ENCODE peak calls at places on chromosomes 4 and X, in five cellular contexts. S is IMR-90, C is esophagus squamous epithelium, Y is lower leg skin, J is A549. F is an unnamed sample.
A peak's percentile ranks its signal among the peaks of the same experiment; 100 is the strongest.

GRCh38 chr4:70709551-70710080 is 12.1 kb upstream of the RUFY3 start:
- DNase-seq in Y (no peak), S (no peak), C (no peak), J (no peak), F (no peak)

GRCh38 chr4:75555294-75556164 is at the start of gene ODAPH:
- DNase-seq in Y (no peak), S (peak; percentile 58), C (no peak), J (peak; percentile 21), F (no peak)

GRCh38 chrX:40938418-40938817 is 146.8 kb upstream of the USP9X start:
- DNase-seq in C (no peak), J (no peak), S (peak; percentile 46), Y (no peak), F (no peak)

GRCh38 chrX:153554519-153555167 is 37.2 kb downstream of the ATP2B3 start:
- DNase-seq in S (peak; percentile 31), Y (peak; percentile 93), C (no peak), J (peak; percentile 62), F (peak; percentile 48)

GRCh38 chr4:43132010-43132582 is 239.6 kb downstream of the GRXCR1 start:
- DNase-seq in C (no peak), Y (no peak), S (peak; percentile 66), J (peak; percentile 2), F (peak; percentile 73)

GRCh38 chrX:42944381-42944998 is 166.5 kb upstream of the PPP1R2C start:
- DNase-seq in J (no peak), S (no peak), Y (no peak), C (no peak), F (no peak)

GRCh38 chr4:99827857-99828256 is 11.2 kb downstream of the DAPP1 start:
- DNase-seq in Y (no peak), J (no peak), S (no peak), C (no peak), F (no peak)

GRCh38 chr4:169975837-169976796 is 50.1 kb downstream of the MFAP3L start:
- DNase-seq in Y (no peak), J (no peak), S (no peak), C (no peak), F (no peak)

GRCh38 chr4:16783119-16783518 is 115.3 kb downstream of the LDB2 start:
- DNase-seq in C (no peak), S (peak; percentile 32), J (no peak), Y (no peak), F (no peak)

GRCh38 chrX:123256378-123256777 is 72.3 kb downstream of the GRIA3 start:
- DNase-seq in Y (no peak), S (no peak), C (no peak), J (no peak), F (no peak)

GRCh38 chr4:102321260-102321991 is 23.9 kb downstream of the SLC39A8 start:
- DNase-seq in J (no peak), S (no peak), Y (no peak), C (no peak), F (no peak)

GRCh38 chr4:138488527-138488926 is 246.4 kb upstream of the SLC7A11 start:
- DNase-seq in S (no peak), C (no peak), J (no peak), Y (no peak), F (no peak)

GRCh38 chr4:103011378-103012025 is 8.0 kb downstream of the SLC9B1 start:
- DNase-seq in Y (peak; percentile 82), J (no peak), C (no peak), S (peak; percentile 48), F (no peak)

GRCh38 chr4:168129046-168129772 is 36.9 kb downstream of the ANXA10 start:
- DNase-seq in S (no peak), J (no peak), C (no peak), Y (no peak), F (no peak)

GRCh38 chr4:100208459-100208858 is 18.2 kb upstream of the DDIT4L start:
- DNase-seq in S (no peak), Y (no peak), J (no peak), C (no peak), F (no peak)

GRCh38 chr4:98508825-98509539 is 149.4 kb downstream of the TSPAN5 start:
- DNase-seq in Y (no peak), C (no peak), J (no peak), S (no peak), F (no peak)

GRCh38 chrX:154123241-154124219 is 20.5 kb upstream of the OPN1LW start:
- DNase-seq in C (no peak), Y (peak; percentile 83), J (no peak), S (no peak), F (no peak)

GRCh38 chr4:157810137-157810774 is 362.6 kb downstream of the GASK1B start:
- DNase-seq in S (no peak), Y (no peak), J (no peak), C (no peak), F (no peak)

GRCh38 chr4:56668267-56668666 is 12.8 kb downstream of the HOPX start:
- DNase-seq in S (no peak), C (no peak), J (no peak), Y (no peak), F (no peak)

GRCh38 chr4:2434420-2434819 is 15.7 kb downstream of the CFAP99 start:
- DNase-seq in J (no peak), Y (no peak), C (no peak), S (no peak), F (no peak)

GRCh38 chrX:120262781-120263719 is 12.4 kb downstream of the ZBTB33 start:
- DNase-seq in C (no peak), S (no peak), J (no peak), Y (no peak), F (no peak)

GRCh38 chrX:150683536-150684146 is 9.6 kb upstream of the MTMR1 start:
- DNase-seq in S (peak; percentile 33), C (no peak), Y (no peak), J (peak; percentile 35), F (no peak)

GRCh38 chrX:40542208-40542607 is 38.6 kb upstream of the ATP6AP2 start:
- DNase-seq in S (no peak), Y (no peak), J (no peak), C (no peak), F (no peak)

GRCh38 chrX:148871422-148872152 is 371.2 kb downstream of the AFF2 start:
- DNase-seq in Y (no peak), S (peak; percentile 70), C (no peak), J (no peak), F (no peak)

GRCh38 chrX:132025085-132025484 is 2.0 kb downstream of the STK26 start:
- DNase-seq in C (no peak), S (no peak), Y (no peak), J (no peak), F (no peak)

GRCh38 chr4:135838889-135839288 is 1637.3 kb upstream of the PABPC4L start:
- DNase-seq in J (peak; percentile 1), S (peak; percentile 2), C (no peak), Y (no peak), F (no peak)

GRCh38 chr4:182143822-182144620 is 99.2 kb upstream of the TENM3 start:
- DNase-seq in J (peak; percentile 18), S (peak; percentile 83), C (no peak), Y (no peak), F (peak; percentile 34)
- TF ChIP-seq POLR2A in J (no peak), S (peak; percentile 74), C (no peak), Y (no peak), F (no peak)

GRCh38 chr4:51844157-51845054 is 1.5 kb downstream of the DCUN1D4 start:
- DNase-seq in Y (peak; percentile 98), C (peak; percentile 76), J (peak; percentile 68), S (peak; percentile 90), F (peak; percentile 92)

GRCh38 chr4:51842167-51842553 is 793 bp upstream of the DCUN1D4 start:
- DNase-seq in Y (peak; percentile 86), C (no peak), S (peak; percentile 25), J (no peak), F (peak; percentile 47)

GRCh38 chr4:51843309-51844156 is 580 bp downstream of the DCUN1D4 start:
- DNase-seq in S (peak; percentile 56), Y (peak; percentile 96), C (peak; percentile 51), J (peak; percentile 30), F (peak; percentile 83)

GRCh38 chr4:51840791-51841190 is 2.2 kb upstream of the DCUN1D4 start:
- DNase-seq in Y (no peak), J (no peak), C (no peak), S (peak; percentile 37), F (no peak)

DNA sequence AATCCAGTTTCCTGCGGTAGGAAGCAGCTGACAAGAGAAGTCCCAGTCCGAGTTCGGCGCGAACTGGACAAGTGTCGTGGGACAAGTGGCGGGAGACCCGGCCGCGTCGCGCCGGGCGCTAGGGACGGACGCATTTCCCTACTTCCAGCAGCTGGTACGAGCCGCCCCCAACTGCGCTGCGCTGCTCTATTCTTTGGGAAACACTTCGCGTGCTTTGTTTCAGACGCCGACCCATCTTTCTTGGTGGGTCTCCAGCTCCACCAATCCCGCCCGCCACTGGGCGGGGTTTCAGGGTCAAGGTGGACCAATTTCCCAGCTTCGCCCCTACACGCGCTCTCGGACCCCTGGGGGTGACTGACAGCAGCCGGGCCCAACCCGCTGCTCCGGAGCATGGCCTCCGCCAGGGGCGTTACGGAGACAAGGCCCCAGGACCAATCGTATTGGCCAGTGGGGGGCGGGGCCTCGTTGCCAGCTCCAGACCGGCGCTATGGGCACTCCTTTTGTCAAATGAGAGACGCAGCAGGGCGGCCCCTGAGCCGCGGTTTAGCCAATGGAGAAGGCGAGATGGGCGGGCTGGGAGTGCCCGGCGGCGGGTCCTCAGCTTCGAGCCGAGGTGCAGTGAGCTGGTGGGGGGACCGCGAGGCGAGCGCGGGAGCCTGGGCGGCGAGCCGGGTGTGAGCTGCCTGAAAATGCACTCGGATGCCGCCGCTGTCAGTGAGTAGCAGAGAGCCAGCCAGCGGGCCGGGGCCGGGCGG is at the start of gene DCUN1D4:
- DNase-seq in S (peak; percentile 99), C (peak; percentile 98), Y (peak; percentile 100), J (peak; percentile 96), F (peak; percentile 100)
- TF ChIP-seq POLR2A in S (peak; percentile 46), C (peak; percentile 31), Y (no peak), J (peak; percentile 47), F (peak; percentile 83)

GRCh38 chrX:68292471-68292870 is 140.8 kb downstream of the OPHN1 start:
- DNase-seq in Y (no peak), S (peak; percentile 29), C (no peak), J (no peak), F (no peak)
- TF ChIP-seq POLR2A in Y (no peak), S (no peak), C (no peak), J (no peak), F (no peak)

DNA sequence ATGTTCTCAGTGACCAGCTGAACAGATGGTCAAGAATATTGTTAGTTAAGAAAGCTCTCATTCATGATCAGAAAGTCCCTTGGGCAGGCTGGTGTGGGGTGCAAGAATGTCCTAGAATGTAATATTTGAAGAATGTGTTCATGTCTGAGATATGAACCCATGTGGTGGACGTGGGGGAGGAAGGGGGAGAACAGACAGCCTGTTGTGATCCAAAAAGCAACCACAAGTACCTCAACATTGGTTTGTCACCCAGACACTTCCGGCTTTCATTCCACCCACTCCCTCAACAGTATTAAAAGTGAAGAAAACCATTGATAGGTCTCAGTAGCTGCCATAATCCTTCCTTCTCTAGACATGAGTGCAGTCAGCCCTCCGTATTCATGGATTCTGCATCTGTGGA is 82.2 kb downstream of the MAML3 start:
- DNase-seq in C (no peak), S (peak; percentile 91), J (no peak), Y (no peak), F (no peak)
- TF ChIP-seq POLR2A in C (no peak), S (peak; percentile 32), J (no peak), Y (no peak), F (no peak)

F was measured in ovary.